ENCODE peak calls at places on chromosomes 4 and X, in six cellular contexts. X is SK-N-SH, A is neural progenitor cell, E is astrocyte, O is GM23248, G is MM.1S. W is an unnamed sample. For H3K79me2, the result is how much of the 10 kb centered on the place peaks cover.

GRCh38 chrX:49838374-49838773 is 9.3 kb downstream of the PAGE4 start:
- DNase-seq in G (peak), E (peak), O (peak), X (peak), A (peak), W (peak)

GRCh38 chr4:6092971-6093370 is 74.7 kb upstream of the C4orf50 start:
- DNase-seq in X (no peak), O (no peak), E (no peak), G (no peak), A (no peak), W (no peak)

GRCh38 chrX:44997282-44997813 is 124.4 kb downstream of the KDM6A start:
- DNase-seq in E (no peak), X (no peak), G (peak), A (no peak), O (no peak), W (no peak)

GRCh38 chrX:71105638-71106037 is 902 bp downstream of the CXorf65 start:
- DNase-seq in A (no peak), X (no peak), G (no peak), E (no peak), O (no peak), W (no peak)

GRCh38 chr4:88957570-88957969 is 99.4 kb downstream of the FAM13A start:
- DNase-seq in X (no peak), A (no peak), G (no peak), E (no peak), O (no peak), W (no peak)

GRCh38 chr4:20022471-20022870 is 229.2 kb upstream of the SLIT2 start:
- DNase-seq in E (no peak), G (peak), A (no peak), O (no peak), X (no peak), W (no peak)

GRCh38 chr4:168593399-168593798 is 96.5 kb downstream of the PALLD start:
- DNase-seq in G (no peak), X (no peak), E (peak), O (no peak), A (no peak), W (no peak)

GRCh38 chr4:58191086-58191485 is 1080.9 kb upstream of the IGFBP7 start:
- DNase-seq in O (no peak), A (no peak), X (no peak), E (no peak), G (no peak), W (no peak)

GRCh38 chr4:91590242-91590641 is 713.5 kb upstream of the GRID2 start:
- DNase-seq in X (no peak), G (no peak), A (no peak), E (no peak), O (no peak), W (no peak)

GRCh38 chrX:56728752-56729151 is 291 bp upstream of the NBDY start:
- DNase-seq in A (no peak), G (peak), E (no peak), O (peak), X (no peak), W (peak)

GRCh38 chrX:56726609-56727008 is 2.4 kb upstream of the NBDY start:
- DNase-seq in E (peak), O (peak), G (peak), X (peak), A (peak), W (peak)

GRCh38 chrX:56729152-56729557 is at the start of gene NBDY:
- DNase-seq in A (peak), G (peak), O (peak), E (peak), X (peak), W (peak)

GRCh38 chrX:56727531-56727930 is 1.5 kb upstream of the NBDY start:
- DNase-seq in G (no peak), E (no peak), X (no peak), O (no peak), A (no peak), W (no peak)

DNA sequence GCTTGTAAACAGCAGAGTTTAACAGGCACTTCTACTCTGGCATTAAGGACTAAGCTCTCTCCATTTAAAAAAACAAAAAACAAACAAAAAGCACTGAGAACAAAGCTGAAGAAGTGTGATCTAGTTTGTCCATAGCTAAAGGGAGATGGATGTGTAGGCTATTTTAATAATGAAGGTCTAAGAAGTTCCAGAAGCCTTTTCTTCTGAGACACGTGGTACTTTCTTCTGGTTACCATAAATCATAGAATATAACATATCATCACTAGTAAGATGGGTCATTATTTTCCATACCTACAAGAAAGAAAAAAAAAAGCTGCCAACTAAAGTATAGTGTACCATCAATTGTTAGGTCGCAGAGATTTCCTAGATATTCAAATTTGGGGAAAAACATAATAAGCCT is 722 bp upstream of the NBDY start:
- DNase-seq in O (peak), A (no peak), E (no peak), G (peak), X (no peak), W (no peak)
- H3K9ac ChIP-seq in O (peak), A (no peak), E (no peak), G (no peak), X (no peak), W (no peak)

GRCh38 chr4:102319594-102319993 is 25.7 kb downstream of the SLC39A8 start:
- DNase-seq in A (peak), O (no peak), X (no peak), G (no peak), E (no peak), W (peak)
- H3K79me2 ChIP-seq in A (under half), O (under half), X (under half), G (under half), E (under half), W (under half)

DNA sequence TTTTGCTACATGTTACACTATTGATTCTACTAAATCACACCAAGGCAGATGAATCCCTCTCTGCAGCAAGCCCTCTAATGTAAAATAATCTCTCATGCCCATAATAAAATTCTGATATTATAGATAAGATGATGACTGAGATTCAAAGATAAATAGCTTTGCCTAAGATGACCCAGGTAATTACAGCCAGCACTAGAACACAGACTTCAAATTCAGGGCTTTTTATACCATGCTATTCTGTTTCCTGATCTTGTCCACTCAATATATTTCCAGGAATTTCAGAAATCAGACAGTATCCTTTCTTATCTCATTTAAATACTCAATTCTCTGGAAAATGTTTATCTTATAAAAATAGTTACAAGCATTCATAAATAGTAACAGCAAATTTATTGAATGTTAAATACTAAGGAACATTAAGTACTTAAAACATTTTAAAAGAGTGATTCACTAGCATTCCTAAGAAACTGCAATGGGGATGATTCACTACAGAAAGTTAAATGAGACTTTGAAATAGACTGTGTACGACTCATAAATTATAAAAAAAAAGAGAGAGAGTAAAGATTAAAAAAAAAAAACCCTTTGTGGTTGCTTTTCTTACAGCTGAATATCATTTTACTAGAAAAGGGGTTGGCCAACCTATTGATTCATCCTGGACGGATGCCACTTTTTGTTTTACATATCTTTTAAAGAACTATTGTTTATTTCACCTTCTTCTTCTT is 45.8 kb upstream of the IL21 start:
- DNase-seq in O (peak), E (peak), X (no peak), G (no peak), A (no peak), W (peak)
- H3K27ac ChIP-seq in O (peak), E (peak), X (peak), G (no peak), A (no peak), W (peak)

GRCh38 chr4:163598028-163598427 is 103.5 kb downstream of the TMA16 start:
- DNase-seq in O (no peak), G (no peak), X (no peak), E (no peak), A (no peak), W (no peak)
- H3K9ac ChIP-seq in O (no peak), G (no peak), X (no peak), E (no peak), A (no peak), W (no peak)

GRCh38 chr4:3314706-3315260 is 22.0 kb downstream of the RGS12 start:
- DNase-seq in G (no peak), E (no peak), A (no peak), X (no peak), O (no peak), W (no peak)
- H3K79me2 ChIP-seq in G (under half), E (under half), A (under half), X (half or more), O (under half), W (half or more)

GRCh38 chr4:180767330-180767729 is 1475.9 kb upstream of the TENM3 start:
- DNase-seq in X (no peak), G (no peak), A (peak), O (no peak), E (no peak), W (no peak)
- H3K27ac ChIP-seq in X (no peak), G (no peak), A (peak), O (no peak), E (no peak), W (no peak)